ENCODE peak calls at places on chromosomes 11 and 22, in nine cellular contexts. One of them, this sample, is unnamed.

GRCh38 chr11:13465909-13466371 is 2.9 kb upstream of the BTBD10 start:
- DNase-seq in amniotic stem cell: no peak
- DNase-seq in effector CD4-positive, alpha-beta T cell: no peak
- DNase-seq in B cell: peak
- DNase-seq in stimulated activated CD4-positive, alpha-beta T cell treated with anti-CD3 and anti-CD28 coated beads, Interleukin-1b, Interleukin-23, amount 100 ng/mL, for 1 hour: no peak
- DNase-seq in foreskin keratinocyte: no peak
- DNase-seq in NCI-H460: no peak
- DNase-seq in AG10803: peak
- DNase-seq in psoas muscle: no peak
- DNase-seq in this sample: peak

GRCh38 chr11:95680169-95680929 is 109.2 kb downstream of the FAM76B start:
- DNase-seq in stimulated activated CD4-positive, alpha-beta T cell treated with anti-CD3 and anti-CD28 coated beads, Interleukin-1b, Interleukin-23, amount 100 ng/mL, for 1 hour: no peak
- DNase-seq in effector CD4-positive, alpha-beta T cell: no peak
- DNase-seq in B cell: no peak
- DNase-seq in amniotic stem cell: peak
- DNase-seq in foreskin keratinocyte: no peak
- DNase-seq in NCI-H460: no peak
- DNase-seq in psoas muscle: no peak
- DNase-seq in AG10803: peak
- DNase-seq in this sample: no peak

GRCh38 chr11:116373107-116373506 is 399.7 kb downstream of the BUD13 start:
- DNase-seq in stimulated activated CD4-positive, alpha-beta T cell treated with anti-CD3 and anti-CD28 coated beads, Interleukin-1b, Interleukin-23, amount 100 ng/mL, for 1 hour: no peak
- DNase-seq in effector CD4-positive, alpha-beta T cell: no peak
- DNase-seq in foreskin keratinocyte: no peak
- DNase-seq in NCI-H460: no peak
- DNase-seq in amniotic stem cell: no peak
- DNase-seq in psoas muscle: no peak
- DNase-seq in AG10803: no peak
- DNase-seq in B cell: no peak
- DNase-seq in this sample: no peak

GRCh38 chr11:128488471-128488870 is 98.9 kb downstream of the ETS1 start:
- DNase-seq in foreskin keratinocyte: peak
- DNase-seq in NCI-H460: no peak
- DNase-seq in effector CD4-positive, alpha-beta T cell: peak
- DNase-seq in stimulated activated CD4-positive, alpha-beta T cell treated with anti-CD3 and anti-CD28 coated beads, Interleukin-1b, Interleukin-23, amount 100 ng/mL, for 1 hour: no peak
- DNase-seq in amniotic stem cell: no peak
- DNase-seq in psoas muscle: no peak
- DNase-seq in AG10803: peak
- DNase-seq in B cell: no peak
- DNase-seq in this sample: no peak

GRCh38 chr22:25706197-25706596 is 35.8 kb upstream of the MYO18B start:
- DNase-seq in effector CD4-positive, alpha-beta T cell: no peak
- DNase-seq in NCI-H460: no peak
- DNase-seq in AG10803: no peak
- DNase-seq in foreskin keratinocyte: no peak
- DNase-seq in amniotic stem cell: no peak
- DNase-seq in psoas muscle: no peak
- DNase-seq in stimulated activated CD4-positive, alpha-beta T cell treated with anti-CD3 and anti-CD28 coated beads, Interleukin-1b, Interleukin-23, amount 100 ng/mL, for 1 hour: no peak
- DNase-seq in B cell: no peak
- DNase-seq in this sample: no peak

GRCh38 chr11:124194696-124195418 is 11.7 kb downstream of the OR10D3 start:
- DNase-seq in amniotic stem cell: peak
- DNase-seq in foreskin keratinocyte: peak
- DNase-seq in effector CD4-positive, alpha-beta T cell: peak
- DNase-seq in psoas muscle: no peak
- DNase-seq in AG10803: peak
- DNase-seq in NCI-H460: peak
- DNase-seq in B cell: peak
- DNase-seq in stimulated activated CD4-positive, alpha-beta T cell treated with anti-CD3 and anti-CD28 coated beads, Interleukin-1b, Interleukin-23, amount 100 ng/mL, for 1 hour: no peak
- DNase-seq in this sample: no peak

GRCh38 chr22:32444068-32444467 is 20.2 kb downstream of the BPIFC start:
- DNase-seq in effector CD4-positive, alpha-beta T cell: no peak
- DNase-seq in AG10803: no peak
- DNase-seq in foreskin keratinocyte: no peak
- DNase-seq in B cell: peak
- DNase-seq in NCI-H460: peak
- DNase-seq in stimulated activated CD4-positive, alpha-beta T cell treated with anti-CD3 and anti-CD28 coated beads, Interleukin-1b, Interleukin-23, amount 100 ng/mL, for 1 hour: no peak
- DNase-seq in psoas muscle: no peak
- DNase-seq in amniotic stem cell: no peak
- DNase-seq in this sample: no peak

GRCh38 chr11:85809881-85810280 is 1.1 kb downstream of the SYTL2 start:
- DNase-seq in stimulated activated CD4-positive, alpha-beta T cell treated with anti-CD3 and anti-CD28 coated beads, Interleukin-1b, Interleukin-23, amount 100 ng/mL, for 1 hour: no peak
- DNase-seq in psoas muscle: no peak
- DNase-seq in foreskin keratinocyte: no peak
- DNase-seq in amniotic stem cell: peak
- DNase-seq in B cell: peak
- DNase-seq in AG10803: no peak
- DNase-seq in NCI-H460: no peak
- DNase-seq in effector CD4-positive, alpha-beta T cell: peak
- DNase-seq in this sample: peak

GRCh38 chr22:41075946-41076345 is 16.4 kb upstream of the EP300 start:
- DNase-seq in B cell: no peak
- DNase-seq in foreskin keratinocyte: no peak
- DNase-seq in effector CD4-positive, alpha-beta T cell: no peak
- DNase-seq in AG10803: peak
- DNase-seq in NCI-H460: no peak
- DNase-seq in stimulated activated CD4-positive, alpha-beta T cell treated with anti-CD3 and anti-CD28 coated beads, Interleukin-1b, Interleukin-23, amount 100 ng/mL, for 1 hour: no peak
- DNase-seq in amniotic stem cell: no peak
- DNase-seq in psoas muscle: no peak
- DNase-seq in this sample: no peak

GRCh38 chr22:48890693-48891554 is 936.7 kb downstream of the BRD1 start:
- DNase-seq in NCI-H460: no peak
- DNase-seq in AG10803: no peak
- DNase-seq in psoas muscle: no peak
- DNase-seq in effector CD4-positive, alpha-beta T cell: no peak
- DNase-seq in amniotic stem cell: no peak
- DNase-seq in B cell: no peak
- DNase-seq in stimulated activated CD4-positive, alpha-beta T cell treated with anti-CD3 and anti-CD28 coated beads, Interleukin-1b, Interleukin-23, amount 100 ng/mL, for 1 hour: no peak
- DNase-seq in foreskin keratinocyte: no peak
- DNase-seq in this sample: no peak